ENCODE peak calls at places on chromosomes 16 and 17, in nine cellular contexts. One of them, this sample, is unnamed.

GRCh38 chr17:40582328-40582901 is 17.1 kb upstream of the CCR7 start:
- DNase-seq in SK-N-SH: no peak
- DNase-seq in HepG2: no peak
- DNase-seq in endothelial cell of umbilical vein: peak; percentile 97
- DNase-seq in spleen: peak; percentile 97
- DNase-seq in sigmoid colon: no peak
- DNase-seq in Panc1: no peak
- DNase-seq in suprapubic skin: no peak
- DNase-seq in GM12878: peak; percentile 99
- DNase-seq in this sample: peak; percentile 83

GRCh38 chr17:19248923-19249574 is 11.9 kb downstream of the EPN2 start:
- DNase-seq in SK-N-SH: no peak
- DNase-seq in HepG2: no peak
- DNase-seq in endothelial cell of umbilical vein: peak; percentile 16
- DNase-seq in spleen: peak; percentile 74
- DNase-seq in sigmoid colon: peak; percentile 83
- DNase-seq in Panc1: no peak
- DNase-seq in suprapubic skin: no peak
- DNase-seq in GM12878: no peak
- DNase-seq in this sample: no peak

GRCh38 chr16:69833791-69834282 is 71.7 kb downstream of the WWP2 start:
- DNase-seq in SK-N-SH: no peak
- DNase-seq in HepG2: peak; percentile 53
- DNase-seq in endothelial cell of umbilical vein: no peak
- DNase-seq in spleen: no peak
- DNase-seq in sigmoid colon: no peak
- DNase-seq in Panc1: no peak
- DNase-seq in suprapubic skin: no peak
- DNase-seq in GM12878: no peak
- DNase-seq in this sample: no peak

GRCh38 chr16:22375117-22375962 is 921 bp upstream of the CDR2 start:
- DNase-seq in SK-N-SH: peak; percentile 25
- DNase-seq in HepG2: peak; percentile 42
- DNase-seq in endothelial cell of umbilical vein: no peak
- DNase-seq in spleen: no peak
- DNase-seq in sigmoid colon: no peak
- DNase-seq in Panc1: no peak
- DNase-seq in suprapubic skin: no peak
- DNase-seq in GM12878: no peak
- DNase-seq in this sample: no peak

GRCh38 chr17:42438600-42439567 is 15.8 kb upstream of the CAVIN1 start:
- DNase-seq in SK-N-SH: no peak
- DNase-seq in HepG2: peak; percentile 39
- DNase-seq in endothelial cell of umbilical vein: peak; percentile 40
- DNase-seq in spleen: peak; percentile 81
- DNase-seq in sigmoid colon: no peak
- DNase-seq in Panc1: no peak
- DNase-seq in suprapubic skin: peak; percentile 63
- DNase-seq in GM12878: no peak
- DNase-seq in this sample: no peak

GRCh38 chr17:29682987-29683386 is 60.3 kb upstream of the CORO6 start:
- DNase-seq in SK-N-SH: peak; percentile 17
- DNase-seq in HepG2: no peak
- DNase-seq in endothelial cell of umbilical vein: peak; percentile 85
- DNase-seq in spleen: no peak
- DNase-seq in sigmoid colon: no peak
- DNase-seq in Panc1: no peak
- DNase-seq in suprapubic skin: no peak
- DNase-seq in GM12878: no peak
- DNase-seq in this sample: no peak

GRCh38 chr17:77529328-77529650 is 388.5 kb downstream of the SEC14L1 start:
- DNase-seq in SK-N-SH: no peak
- DNase-seq in HepG2: no peak
- DNase-seq in endothelial cell of umbilical vein: no peak
- DNase-seq in spleen: no peak
- DNase-seq in sigmoid colon: no peak
- DNase-seq in Panc1: no peak
- DNase-seq in suprapubic skin: no peak
- DNase-seq in GM12878: no peak
- DNase-seq in this sample: no peak

GRCh38 chr17:74832421-74832820 is 27.3 kb downstream of the GRIN2C start:
- DNase-seq in SK-N-SH: no peak
- DNase-seq in HepG2: no peak
- DNase-seq in endothelial cell of umbilical vein: no peak
- DNase-seq in spleen: peak; percentile 89
- DNase-seq in sigmoid colon: no peak
- DNase-seq in Panc1: no peak
- DNase-seq in suprapubic skin: no peak
- DNase-seq in GM12878: no peak
- DNase-seq in this sample: no peak

GRCh38 chr17:34424814-34425490 is 61.9 kb upstream of the CCL1 start:
- DNase-seq in SK-N-SH: no peak
- DNase-seq in HepG2: no peak
- DNase-seq in endothelial cell of umbilical vein: no peak
- DNase-seq in spleen: no peak
- DNase-seq in sigmoid colon: no peak
- DNase-seq in Panc1: no peak
- DNase-seq in suprapubic skin: no peak
- DNase-seq in GM12878: no peak
- DNase-seq in this sample: no peak

GRCh38 chr16:87608400-87608985 is 6.2 kb downstream of the JPH3 start:
- DNase-seq in SK-N-SH: no peak
- DNase-seq in HepG2: peak; percentile 48
- DNase-seq in endothelial cell of umbilical vein: peak; percentile 51
- DNase-seq in spleen: no peak
- DNase-seq in sigmoid colon: no peak
- DNase-seq in Panc1: no peak
- DNase-seq in suprapubic skin: no peak
- DNase-seq in GM12878: no peak
- DNase-seq in this sample: peak; percentile 61

GRCh38 chr17:44922136-44922535 is 6.8 kb upstream of the GFAP start:
- DNase-seq in SK-N-SH: no peak
- DNase-seq in HepG2: no peak
- DNase-seq in endothelial cell of umbilical vein: no peak
- DNase-seq in spleen: no peak
- DNase-seq in sigmoid colon: peak; percentile 45
- DNase-seq in Panc1: no peak
- DNase-seq in suprapubic skin: no peak
- DNase-seq in GM12878: no peak
- DNase-seq in this sample: peak; percentile 43

GRCh38 chr17:64214950-64215349 is 48.1 kb downstream of the TEX2 start:
- DNase-seq in SK-N-SH: no peak
- DNase-seq in HepG2: no peak
- DNase-seq in endothelial cell of umbilical vein: no peak
- DNase-seq in spleen: no peak
- DNase-seq in sigmoid colon: no peak
- DNase-seq in Panc1: no peak
- DNase-seq in suprapubic skin: no peak
- DNase-seq in GM12878: no peak
- DNase-seq in this sample: no peak

GRCh38 chr16:90046971-90047713 is 27.9 kb upstream of the DBNDD1 start:
- DNase-seq in SK-N-SH: no peak
- DNase-seq in HepG2: peak; percentile 45
- DNase-seq in endothelial cell of umbilical vein: peak; percentile 38
- DNase-seq in spleen: no peak
- DNase-seq in sigmoid colon: peak; percentile 90
- DNase-seq in Panc1: no peak
- DNase-seq in suprapubic skin: no peak
- DNase-seq in GM12878: no peak
- DNase-seq in this sample: peak; percentile 58

GRCh38 chr17:71188811-71189492 is 931.9 kb upstream of the SOX9 start:
- DNase-seq in SK-N-SH: no peak
- DNase-seq in HepG2: no peak
- DNase-seq in endothelial cell of umbilical vein: no peak
- DNase-seq in spleen: no peak
- DNase-seq in sigmoid colon: no peak
- DNase-seq in Panc1: peak; percentile 25
- DNase-seq in suprapubic skin: no peak
- DNase-seq in GM12878: no peak
- DNase-seq in this sample: no peak

GRCh38 chr17:57982452-57983170 is 5.4 kb downstream of the VEZF1 start:
- DNase-seq in SK-N-SH: no peak
- DNase-seq in HepG2: no peak
- DNase-seq in endothelial cell of umbilical vein: no peak
- DNase-seq in spleen: no peak
- DNase-seq in sigmoid colon: no peak
- DNase-seq in Panc1: no peak
- DNase-seq in suprapubic skin: no peak
- DNase-seq in GM12878: no peak
- DNase-seq in this sample: no peak

GRCh38 chr17:77373298-77374169 is 232.8 kb downstream of the SEC14L1 start:
- DNase-seq in SK-N-SH: peak; percentile 65
- DNase-seq in HepG2: no peak
- DNase-seq in endothelial cell of umbilical vein: no peak
- DNase-seq in spleen: peak; percentile 88
- DNase-seq in sigmoid colon: peak; percentile 77
- DNase-seq in Panc1: no peak
- DNase-seq in suprapubic skin: no peak
- DNase-seq in GM12878: no peak
- DNase-seq in this sample: no peak

GRCh38 chr16:11561440-11561797 is 25.3 kb downstream of the LITAF start:
- DNase-seq in SK-N-SH: no peak
- DNase-seq in HepG2: no peak
- DNase-seq in endothelial cell of umbilical vein: no peak
- DNase-seq in spleen: no peak
- DNase-seq in sigmoid colon: no peak
- DNase-seq in Panc1: no peak
- DNase-seq in suprapubic skin: no peak
- DNase-seq in GM12878: no peak
- DNase-seq in this sample: no peak
- H3K4me3 ChIP-seq in SK-N-SH: no peak overlapping the region
- H3K4me3 ChIP-seq in HepG2: no peak overlapping the region
- H3K4me3 ChIP-seq in endothelial cell of umbilical vein: no peak overlapping the region
- H3K4me3 ChIP-seq in spleen: peak overlapping the region; percentile 56
- H3K4me3 ChIP-seq in sigmoid colon: no peak overlapping the region
- H3K4me3 ChIP-seq in Panc1: no peak overlapping the region
- H3K4me3 ChIP-seq in suprapubic skin: no peak overlapping the region
- H3K4me3 ChIP-seq in GM12878: no peak overlapping the region
- H3K4me3 ChIP-seq in this sample: no peak overlapping the region

DNA sequence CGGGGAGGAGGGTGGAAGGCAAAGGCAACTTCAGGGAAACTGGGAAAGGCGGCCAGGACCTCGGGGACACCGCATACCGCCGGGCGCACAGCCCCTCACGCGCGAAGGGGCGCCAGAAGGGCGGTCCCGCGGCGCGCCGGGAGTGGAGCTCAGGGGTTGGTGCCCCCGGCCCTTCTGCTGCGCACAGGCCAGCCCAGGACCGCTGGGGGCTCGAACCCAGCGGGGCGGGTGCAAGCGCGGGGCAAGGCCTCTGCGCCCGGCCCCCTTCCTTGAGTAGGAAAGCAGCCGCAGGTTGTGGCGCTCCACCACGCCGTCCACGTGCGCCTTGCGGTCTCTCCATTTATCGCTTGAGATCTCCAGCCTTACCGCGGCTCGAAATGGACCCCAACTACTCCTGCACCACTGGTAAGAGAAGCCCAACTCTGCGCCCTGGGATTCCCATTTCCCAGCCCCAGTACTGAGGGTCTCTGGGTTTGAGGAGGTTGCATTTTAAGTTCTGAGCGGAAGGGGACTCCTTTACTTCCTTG is 3.0 kb upstream of the MT1A start:
- DNase-seq in SK-N-SH: peak; percentile 55
- DNase-seq in HepG2: no peak
- DNase-seq in endothelial cell of umbilical vein: no peak
- DNase-seq in spleen: no peak
- DNase-seq in sigmoid colon: no peak
- DNase-seq in Panc1: no peak
- DNase-seq in suprapubic skin: no peak
- DNase-seq in GM12878: no peak
- DNase-seq in this sample: no peak
- H3K27me3 ChIP-seq in SK-N-SH: peaks cover 31% of the 10 kb centered on the region
- H3K27me3 ChIP-seq in HepG2: peaks cover 10% of the 10 kb centered on the region
- H3K27me3 ChIP-seq in endothelial cell of umbilical vein: peaks cover 34% of the 10 kb centered on the region
- H3K27me3 ChIP-seq in spleen: peaks cover 87% of the 10 kb centered on the region
- H3K27me3 ChIP-seq in sigmoid colon: peaks cover 14% of the 10 kb centered on the region
- H3K27me3 ChIP-seq in Panc1: no peaks in the 10 kb centered on the region
- H3K27me3 ChIP-seq in suprapubic skin: peaks cover 42% of the 10 kb centered on the region
- H3K27me3 ChIP-seq in GM12878: peaks cover 24% of the 10 kb centered on the region
- H3K27me3 ChIP-seq in this sample: no peaks in the 10 kb centered on the region

GRCh38 chr16:83699817-83700216 is 108.0 kb upstream of the HSBP1 start:
- DNase-seq in SK-N-SH: no peak
- DNase-seq in HepG2: no peak
- DNase-seq in endothelial cell of umbilical vein: no peak
- DNase-seq in spleen: no peak
- DNase-seq in sigmoid colon: no peak
- DNase-seq in Panc1: no peak
- DNase-seq in suprapubic skin: no peak
- DNase-seq in GM12878: no peak
- DNase-seq in this sample: no peak
- TF ChIP-seq POLR2AphosphoS5 in SK-N-SH: no peak
- TF ChIP-seq POLR2AphosphoS5 in HepG2: no peak
- TF ChIP-seq POLR2AphosphoS5 in endothelial cell of umbilical vein: no peak
- TF ChIP-seq POLR2AphosphoS5 in spleen: no peak
- TF ChIP-seq POLR2AphosphoS5 in sigmoid colon: no peak
- TF ChIP-seq POLR2AphosphoS5 in Panc1: no peak
- TF ChIP-seq POLR2AphosphoS5 in suprapubic skin: no peak
- TF ChIP-seq POLR2AphosphoS5 in GM12878: no peak
- TF ChIP-seq POLR2AphosphoS5 in this sample: no peak

DNA sequence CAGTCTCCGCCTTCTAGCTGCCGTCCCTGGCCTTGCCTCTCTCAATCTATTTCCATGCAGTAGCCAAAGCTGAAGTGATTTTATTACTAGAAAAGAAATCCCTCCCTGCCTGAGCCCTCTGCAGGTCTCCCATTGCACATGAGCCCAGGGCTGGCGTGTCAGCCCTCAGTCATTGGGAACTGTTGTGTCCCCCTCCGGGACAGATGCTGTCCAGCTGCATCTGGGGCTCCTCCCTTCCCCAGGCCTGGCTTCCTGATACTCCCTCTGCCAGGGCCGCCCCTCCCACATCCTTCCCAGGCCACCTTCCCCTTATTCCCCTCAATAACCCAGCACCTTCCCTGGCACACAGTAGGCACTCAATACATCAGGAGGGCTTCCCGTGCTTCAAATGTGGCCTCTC is 11.3 kb downstream of the ZSCAN10 start:
- DNase-seq in SK-N-SH: no peak
- DNase-seq in HepG2: no peak
- DNase-seq in endothelial cell of umbilical vein: no peak
- DNase-seq in spleen: peak; percentile 80
- DNase-seq in sigmoid colon: no peak
- DNase-seq in Panc1: no peak
- DNase-seq in suprapubic skin: peak; percentile 77
- DNase-seq in GM12878: no peak
- DNase-seq in this sample: no peak
- H3K4me3 ChIP-seq in SK-N-SH: no peak overlapping the region
- H3K4me3 ChIP-seq in HepG2: no peak overlapping the region
- H3K4me3 ChIP-seq in endothelial cell of umbilical vein: no peak overlapping the region
- H3K4me3 ChIP-seq in spleen: peak overlapping the region; percentile 61
- H3K4me3 ChIP-seq in sigmoid colon: no peak overlapping the region
- H3K4me3 ChIP-seq in Panc1: no peak overlapping the region
- H3K4me3 ChIP-seq in suprapubic skin: peak overlapping the region; percentile 17
- H3K4me3 ChIP-seq in GM12878: no peak overlapping the region
- H3K4me3 ChIP-seq in this sample: no peak overlapping the region

DNA sequence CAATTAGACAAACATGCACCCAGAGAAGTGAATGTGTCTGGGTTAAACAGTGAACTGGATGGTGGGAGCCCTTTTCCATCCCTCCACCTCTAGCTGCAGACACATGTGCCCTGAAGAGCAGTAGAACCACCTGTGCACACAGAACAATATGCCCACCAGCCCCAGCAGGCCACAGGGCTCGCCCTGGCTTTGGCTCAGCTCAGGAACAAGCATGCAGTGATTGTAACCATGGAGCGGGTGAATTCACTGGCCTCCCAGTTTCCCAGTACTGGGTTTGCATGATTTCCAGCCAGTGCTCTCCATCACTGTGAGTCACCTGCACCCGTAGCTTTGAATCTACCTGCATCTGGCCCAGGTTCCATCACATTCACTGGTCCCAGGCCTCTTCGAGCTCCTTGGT is 5.2 kb downstream of the GPR179 start:
- DNase-seq in SK-N-SH: no peak
- DNase-seq in HepG2: no peak
- DNase-seq in endothelial cell of umbilical vein: no peak
- DNase-seq in spleen: no peak
- DNase-seq in sigmoid colon: no peak
- DNase-seq in Panc1: no peak
- DNase-seq in suprapubic skin: no peak
- DNase-seq in GM12878: no peak
- DNase-seq in this sample: no peak
- H3K27me3 ChIP-seq in SK-N-SH: no peaks in the 10 kb centered on the region
- H3K27me3 ChIP-seq in HepG2: peaks cover 12% of the 10 kb centered on the region
- H3K27me3 ChIP-seq in endothelial cell of umbilical vein: no peaks in the 10 kb centered on the region
- H3K27me3 ChIP-seq in spleen: peaks cover 11% of the 10 kb centered on the region
- H3K27me3 ChIP-seq in sigmoid colon: no peaks in the 10 kb centered on the region
- H3K27me3 ChIP-seq in Panc1: no peaks in the 10 kb centered on the region
- H3K27me3 ChIP-seq in suprapubic skin: peaks cover 9% of the 10 kb centered on the region
- H3K27me3 ChIP-seq in GM12878: no peaks in the 10 kb centered on the region
- H3K27me3 ChIP-seq in this sample: no peaks in the 10 kb centered on the region

This sample was measured in breast epithelium.